ENCODE peak calls at places on chromosomes 3 and 15, in seven cellular contexts. H, J, R, O, G, Z and N are unnamed samples.
A peak's percentile ranks its signal among the peaks of the same experiment; 100 is the strongest.

GRCh38 chr3:135513106-135514063 is 452.1 kb upstream of the PPP2R3A start:
- DNase-seq in G (no peak), H (peak; percentile 28), Z (no peak), J (peak; percentile 41), R (peak; percentile 28), O (no peak), N (no peak)

GRCh38 chr3:24323272-24323671 is 171.4 kb downstream of the THRB start:
- DNase-seq in J (peak; percentile 55), H (no peak), G (no peak), Z (no peak), R (no peak), O (no peak), N (no peak)

GRCh38 chr15:56445746-56446145 is 19.2 kb downstream of the MNS1 start:
- DNase-seq in Z (no peak), J (no peak), R (no peak), G (no peak), O (no peak), H (no peak), N (no peak)

GRCh38 chr3:183490211-183490601 is 61.8 kb upstream of the MCF2L2 start:
- DNase-seq in H (no peak), R (no peak), O (no peak), G (no peak), Z (no peak), J (no peak), N (no peak)

GRCh38 chr3:171374661-171375285 is 85.4 kb downstream of the TNIK start:
- DNase-seq in R (no peak), G (no peak), H (peak; percentile 58), Z (no peak), J (peak; percentile 72), O (no peak), N (no peak)

GRCh38 chr3:29057326-29057725 is 223.5 kb upstream of the RBMS3 start:
- DNase-seq in G (no peak), R (no peak), J (peak; percentile 92), H (peak; percentile 72), O (no peak), Z (no peak), N (no peak)

GRCh38 chr15:52728899-52729298 is 49.7 kb upstream of the ATOSA start:
- DNase-seq in H (peak; percentile 24), R (peak; percentile 40), J (peak; percentile 77), G (no peak), O (no peak), Z (no peak), N (no peak)

GRCh38 chr15:85494035-85494793 is 113.8 kb downstream of the AKAP13 start:
- DNase-seq in H (peak; percentile 75), J (peak; percentile 95), R (no peak), G (no peak), O (no peak), Z (no peak), N (no peak)

GRCh38 chr3:183427206-183428139 is 946 bp downstream of the MCF2L2 start:
- DNase-seq in H (no peak), J (no peak), R (no peak), O (no peak), Z (peak; percentile 25), G (peak; percentile 64), N (no peak)

GRCh38 chr15:32659340-32659831 is 17.9 kb downstream of the SCG5 start:
- DNase-seq in H (peak; percentile 76), R (no peak), Z (no peak), J (peak; percentile 88), G (no peak), O (no peak), N (no peak)

GRCh38 chr15:41160639-41161315 is 44.7 kb upstream of the INO80 start:
- DNase-seq in O (no peak), Z (no peak), R (no peak), J (no peak), G (no peak), H (no peak), N (no peak)

GRCh38 chr3:4805662-4806061 is 173.6 kb upstream of the BHLHE40 start:
- DNase-seq in O (no peak), H (no peak), R (no peak), J (no peak), Z (no peak), G (no peak), N (no peak)

GRCh38 chr15:88394553-88395159 is 72.5 kb downstream of the MRPL46 start:
- DNase-seq in R (no peak), G (no peak), H (no peak), Z (no peak), O (no peak), J (peak; percentile 41), N (no peak)

GRCh38 chr15:25250011-25250596 is 188.7 kb downstream of the UBE3A start:
- DNase-seq in R (no peak), H (no peak), O (no peak), J (no peak), G (no peak), Z (no peak), N (peak; percentile 20)

GRCh38 chr15:88738796-88739195 is 64.4 kb upstream of the ACAN start:
- DNase-seq in G (no peak), Z (no peak), O (no peak), J (no peak), H (no peak), R (no peak), N (no peak)

GRCh38 chr3:114877378-114878118 is 269.5 kb downstream of the ZBTB20 start:
- DNase-seq in Z (no peak), O (no peak), G (peak; percentile 46), J (no peak), H (no peak), R (no peak), N (no peak)

GRCh38 chr3:27827041-27827440 is 104.9 kb upstream of the EOMES start:
- DNase-seq in J (no peak), G (no peak), O (no peak), Z (no peak), R (no peak), H (no peak), N (no peak)

GRCh38 chr15:101248274-101248673 is 3.6 kb downstream of the CHSY1 start:
- DNase-seq in R (no peak), G (no peak), J (no peak), O (no peak), H (no peak), Z (no peak), N (no peak)

GRCh38 chr3:11272913-11273574 is 847 bp downstream of the ATG7 start:
- DNase-seq in H (no peak), R (no peak), G (no peak), O (no peak), Z (no peak), J (no peak), N (no peak)

GRCh38 chr3:197575362-197575761 is 19.6 kb upstream of the BDH1 start:
- DNase-seq in R (no peak), O (no peak), G (no peak), H (no peak), J (peak; percentile 57), Z (no peak), N (no peak)

GRCh38 chr3:34237946-34238345 is 439.5 kb downstream of the PDCD6IP start:
- DNase-seq in Z (no peak), G (no peak), H (no peak), O (no peak), R (no peak), J (no peak), N (no peak)

GRCh38 chr15:68404056-68404798 is 27.7 kb downstream of the ITGA11 start:
- DNase-seq in O (no peak), G (no peak), R (no peak), Z (no peak), J (no peak), H (no peak), N (no peak)

GRCh38 chr15:29569533-29570092 is 252.7 kb downstream of the TJP1 start:
- DNase-seq in R (no peak), G (peak; percentile 10), O (no peak), H (no peak), Z (no peak), J (no peak), N (no peak)

GRCh38 chr15:74264081-74264501 is 28.0 kb downstream of the CCDC33 start:
- DNase-seq in G (peak; percentile 75), O (no peak), R (no peak), Z (no peak), H (no peak), J (no peak), N (no peak)

GRCh38 chr3:113795693-113796092 is 42.9 kb upstream of the GRAMD1C start:
- DNase-seq in J (no peak), R (no peak), O (no peak), H (no peak), G (no peak), Z (no peak), N (no peak)

GRCh38 chr3:111681705-111682426 is 86.7 kb upstream of the ZBED2 start:
- DNase-seq in G (no peak), Z (no peak), R (peak; percentile 88), J (no peak), H (no peak), O (no peak), N (no peak)

GRCh38 chr3:175266478-175266877 is 407.3 kb downstream of the NAALADL2 start:
- DNase-seq in Z (no peak), H (no peak), R (no peak), J (peak; percentile 25), G (no peak), O (no peak), N (no peak)

GRCh38 chr3:53536282-53536681 is 41.9 kb downstream of the CACNA1D start:
- DNase-seq in Z (no peak), G (no peak), O (no peak), R (no peak), H (no peak), J (no peak), N (no peak)

GRCh38 chr3:108485146-108485545 is 25.2 kb downstream of the MYH15 start:
- DNase-seq in J (no peak), O (no peak), G (peak; percentile 14), Z (no peak), R (no peak), H (no peak), N (no peak)

GRCh38 chr3:163943664-163944063 is 1134.6 kb downstream of the SI start:
- DNase-seq in G (no peak), Z (no peak), H (no peak), J (no peak), R (no peak), O (no peak), N (no peak)

GRCh38 chr3:12299026-12299425 is 10.2 kb downstream of the PPARG start:
- DNase-seq in H (no peak), Z (no peak), R (no peak), O (no peak), J (no peak), G (no peak), N (no peak)

GRCh38 chr3:196219194-196219969 is 3.0 kb downstream of the SLC51A start:
- DNase-seq in Z (peak; percentile 69), H (peak; percentile 79), G (peak; percentile 86), J (peak; percentile 90), O (peak; percentile 63), R (peak; percentile 84), N (peak; percentile 79)

GRCh38 chr15:73800662-73801345 is 47.7 kb upstream of the INSYN1 start:
- DNase-seq in G (peak; percentile 80), H (peak; percentile 47), R (no peak), J (peak; percentile 43), O (peak; percentile 81), Z (no peak), N (peak; percentile 87)

GRCh38 chr3:19147905-19148767 is at the start of gene KCNH8:
- DNase-seq in J (peak; percentile 26), G (no peak), O (peak; percentile 69), Z (peak; percentile 60), H (no peak), R (no peak), N (peak; percentile 33)

GRCh38 chr3:148309390-148310035 is 388.2 kb upstream of the AGTR1 start:
- DNase-seq in R (peak; percentile 53), G (peak; percentile 17), Z (no peak), H (no peak), J (peak; percentile 15), O (no peak), N (no peak)